ENCODE peak calls at places on chromosomes 6 and 20, in seven cellular contexts. C is body of pancreas, X is fibroblast of lung, H is testis, T is brain microvascular endothelial cell, B is WERI-Rb-1, S is PC-9. R is an unnamed sample.
A peak's percentile ranks its signal among the peaks of the same experiment; 100 is the strongest.

GRCh38 chr20:6714202-6714800 is 53.2 kb upstream of the BMP2 start:
- DNase-seq in C (peak; percentile 29), X (no peak), H (no peak), T (no peak), B (no peak), S (peak; percentile 45), R (no peak)

GRCh38 chr6:168735268-168735949 is 294.4 kb downstream of the SMOC2 start:
- DNase-seq in C (no peak), X (no peak), H (no peak), T (no peak), B (no peak), S (no peak), R (no peak)

GRCh38 chr6:40723967-40724366 is 136.8 kb upstream of the LRFN2 start:
- DNase-seq in C (no peak), X (no peak), H (no peak), T (peak; percentile 37), B (no peak), S (no peak), R (no peak)

GRCh38 chr6:28137458-28138020 is 4.1 kb upstream of the ZKSCAN8 start:
- DNase-seq in C (no peak), X (peak; percentile 29), H (no peak), T (no peak), B (no peak), S (no peak), R (no peak)

GRCh38 chr6:90024633-90025032 is 130.4 kb downstream of the GJA10 start:
- DNase-seq in C (no peak), X (no peak), H (no peak), T (no peak), B (no peak), S (no peak), R (no peak)

GRCh38 chr20:47024461-47024937 is 129.9 kb downstream of the EYA2 start:
- DNase-seq in C (no peak), X (no peak), H (no peak), T (no peak), B (no peak), S (no peak), R (no peak)

GRCh38 chr6:71822626-71823025 is 63.7 kb upstream of the RIMS1 start:
- DNase-seq in C (no peak), X (no peak), H (no peak), T (no peak), B (no peak), S (no peak), R (no peak)

GRCh38 chr20:12827796-12828406 is 180.9 kb upstream of the SPTLC3 start:
- DNase-seq in C (no peak), X (no peak), H (no peak), T (no peak), B (no peak), S (no peak), R (no peak)

GRCh38 chr6:115613488-115613887 is 447.2 kb downstream of the FRK start:
- DNase-seq in C (no peak), X (peak; percentile 92), H (no peak), T (no peak), B (no peak), S (no peak), R (no peak)

GRCh38 chr6:130893277-130893676 is 66.1 kb downstream of the SMLR1 start:
- DNase-seq in C (no peak), X (no peak), H (no peak), T (no peak), B (no peak), S (no peak), R (no peak)

GRCh38 chr6:56953597-56954388 is 1.1 kb upstream of the BEND6 start:
- DNase-seq in C (no peak), X (no peak), H (no peak), T (no peak), B (no peak), S (no peak), R (peak; percentile 33)

GRCh38 chr6:163226181-163226835 is 188.2 kb upstream of the QKI start:
- DNase-seq in C (no peak), X (peak; percentile 55), H (no peak), T (peak; percentile 54), B (no peak), S (no peak), R (no peak)

GRCh38 chr6:14001329-14002012 is 76.7 kb downstream of the RNF182 start:
- DNase-seq in C (no peak), X (peak; percentile 100), H (no peak), T (peak; percentile 98), B (no peak), S (peak; percentile 95), R (no peak)

GRCh38 chr6:105814745-105815536 is 271.2 kb upstream of the PRDM1 start:
- DNase-seq in C (no peak), X (no peak), H (no peak), T (no peak), B (no peak), S (no peak), R (no peak)

GRCh38 chr6:136466789-136467585 is 83.2 kb downstream of the MAP7 start:
- DNase-seq in C (no peak), X (no peak), H (no peak), T (no peak), B (no peak), S (no peak), R (peak; percentile 75)

DNA sequence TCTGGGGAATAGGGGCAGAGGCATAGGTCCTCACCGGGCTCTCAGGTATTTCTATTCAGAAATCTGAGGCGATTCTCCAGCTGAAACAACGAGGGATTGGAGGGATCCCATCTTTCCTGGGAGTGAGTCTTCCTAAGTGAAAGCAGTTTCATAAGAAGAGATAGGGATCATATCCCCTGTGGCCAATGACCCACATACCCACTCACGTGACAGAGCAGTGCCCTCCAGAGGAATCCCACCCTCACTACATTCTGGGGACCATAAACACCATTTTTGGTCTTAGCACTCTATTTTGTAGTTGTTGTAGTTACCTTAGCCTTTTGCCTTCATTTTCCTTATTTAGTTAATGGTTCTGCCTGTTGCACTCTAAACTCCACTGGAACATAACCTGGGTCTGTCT is 121.1 kb downstream of the GPR63 start:
- DNase-seq in C (no peak), X (no peak), H (no peak), T (no peak), B (peak; percentile 57), S (no peak), R (peak; percentile 34)
- TF ChIP-seq CTCF in C (no peak), X (no peak), H (no peak), T (no peak), B (peak; percentile 81), S (no peak), R (peak; percentile 56)

GRCh38 chr20:48335421-48336090 is 492.2 kb downstream of the PREX1 start:
- DNase-seq in C (no peak), X (peak; percentile 7), H (no peak), T (no peak), B (no peak), S (no peak), R (no peak)
- H3K27ac ChIP-seq in C (no peak overlapping the region), X (no peak overlapping the region), H (no peak overlapping the region), T (no peak overlapping the region), B (no peak overlapping the region), S (no peak overlapping the region), R (no peak overlapping the region)

GRCh38 chr20:33261465-33261864 is 21.5 kb upstream of the BPIFB1 start:
- DNase-seq in C (no peak), X (no peak), H (no peak), T (no peak), B (no peak), S (no peak), R (no peak)

GRCh38 chr20:33267691-33268090 is 15.3 kb upstream of the BPIFB1 start:
- DNase-seq in C (no peak), X (no peak), H (no peak), T (no peak), B (no peak), S (no peak), R (no peak)

GRCh38 chr20:33259371-33259770 is 23.6 kb downstream of the BPIFA1 start:
- DNase-seq in C (no peak), X (no peak), H (no peak), T (no peak), B (no peak), S (no peak), R (no peak)

GRCh38 chr20:33263784-33264183 is 19.2 kb upstream of the BPIFB1 start:
- DNase-seq in C (no peak), X (no peak), H (no peak), T (no peak), B (no peak), S (no peak), R (no peak)

GRCh38 chr20:33262658-33263065 is 20.4 kb upstream of the BPIFB1 start:
- DNase-seq in C (peak; percentile 36), X (peak; percentile 47), H (peak; percentile 59), T (peak; percentile 52), B (peak; percentile 80), S (peak; percentile 66), R (peak; percentile 86)
- TF ChIP-seq CTCF in C (peak; percentile 49), X (peak; percentile 51), H (no peak), T (peak; percentile 80), B (peak; percentile 95), S (peak; percentile 65), R (peak; percentile 82)

GRCh38 chr6:21999012-21999528 is 297.8 kb downstream of the PRL start:
- DNase-seq in C (no peak), X (peak; percentile 89), H (no peak), T (peak; percentile 72), B (peak; percentile 50), S (no peak), R (no peak)
- H3K27ac ChIP-seq in C (no peak overlapping the region), X (no peak overlapping the region), H (no peak overlapping the region), T (peak overlapping the region; percentile 23), B (peak overlapping the region; percentile 29), S (no peak overlapping the region), R (no peak overlapping the region)

DNA sequence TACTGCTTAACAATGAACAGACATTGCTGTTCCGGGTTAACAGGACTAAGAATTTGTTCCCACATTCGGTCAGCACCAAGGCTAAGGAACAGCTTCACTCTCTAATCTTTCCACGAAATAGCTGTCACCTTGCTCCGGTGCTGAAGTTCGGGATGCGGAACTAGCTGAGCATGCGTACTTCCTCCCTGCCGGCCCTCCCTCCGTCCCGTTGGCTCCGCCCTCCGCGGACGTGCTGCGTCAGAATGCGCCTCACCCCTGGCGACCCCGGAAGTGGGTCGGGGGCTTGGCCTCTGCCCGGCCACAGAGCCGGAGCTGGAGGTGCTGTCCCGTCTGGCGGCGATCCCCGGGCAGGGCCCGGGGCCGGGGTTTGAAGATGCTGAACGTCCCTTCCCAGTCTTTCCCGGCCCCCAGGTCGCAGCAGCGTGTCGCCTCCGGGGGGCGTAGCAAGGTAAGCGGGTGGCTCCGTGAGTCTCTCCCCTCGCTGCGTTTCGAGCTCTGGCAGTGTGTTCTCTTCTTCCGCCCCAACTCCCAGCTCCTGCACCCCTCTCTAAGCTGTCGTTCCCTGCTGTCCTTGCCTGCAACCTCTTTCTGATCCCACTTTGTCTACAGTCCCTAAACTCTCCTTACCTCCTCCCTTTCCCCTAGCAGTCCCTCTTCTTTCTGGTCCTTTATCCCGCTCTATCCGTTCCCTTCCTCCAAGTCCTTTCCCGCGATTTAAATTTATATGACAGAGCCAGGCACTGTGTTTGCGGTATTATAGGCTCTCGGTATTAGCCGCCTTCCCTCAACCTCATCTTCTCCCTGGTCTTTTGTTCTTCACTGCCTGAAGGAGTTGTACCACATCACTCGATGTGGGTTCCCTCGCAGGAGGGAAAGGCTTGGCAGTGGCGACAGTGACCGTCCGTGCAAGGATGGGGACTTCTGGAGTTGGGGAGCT is at the start of gene CYB5R4:
- DNase-seq in C (peak; percentile 97), X (peak; percentile 94), H (peak; percentile 97), T (peak; percentile 96), B (peak; percentile 94), S (peak; percentile 83), R (peak; percentile 98)
- TF ChIP-seq CTCF in C (peak; percentile 21), X (peak; percentile 56), H (peak; percentile 51), T (peak; percentile 68), B (peak; percentile 30), S (peak; percentile 53), R (peak; percentile 51)

R was measured in neural progenitor cell.